ENCODE peak calls at places on chromosomes 1 and 21, in nine cellular contexts. T is heart left ventricle, Q is brain microvascular endothelial cell, S is body of pancreas, O is colonic mucosa, J is choroid plexus epithelial cell, Z is heart right ventricle, X is dorsolateral prefrontal cortex, H is HFF-Myc. N is an unnamed sample.

GRCh38 chr21:15221799-15222386 is 157.1 kb upstream of the NRIP1 start:
- DNase-seq in T (peak; percentile 41), Q (peak; percentile 53), S (peak; percentile 60), O (no peak), J (peak; percentile 68), Z (peak; percentile 68), X (no peak), H (peak; percentile 4), N (no peak)

GRCh38 chr1:114559356-114559755 is 22.1 kb downstream of the BCAS2 start:
- DNase-seq in T (no peak), Q (no peak), S (no peak), O (no peak), J (no peak), Z (no peak), X (no peak), H (no peak), N (no peak)

GRCh38 chr21:38958940-38959685 is 153.4 kb downstream of the ETS2 start:
- DNase-seq in T (peak; percentile 34), Q (peak; percentile 32), S (peak; percentile 58), O (peak; percentile 62), J (peak; percentile 78), Z (peak; percentile 47), X (no peak), H (no peak), N (no peak)

GRCh38 chr1:228920791-228921190 is 185.5 kb downstream of the RHOU start:
- DNase-seq in T (no peak), Q (no peak), S (no peak), O (no peak), J (peak; percentile 63), Z (no peak), X (no peak), H (no peak), N (no peak)

GRCh38 chr1:180157576-180158057 is 2.9 kb downstream of the QSOX1 start:
- DNase-seq in T (no peak), Q (no peak), S (peak; percentile 93), O (peak; percentile 69), J (no peak), Z (no peak), X (no peak), H (no peak), N (no peak)

GRCh38 chr1:41380979-41381690 is 19.9 kb downstream of the FOXO6 start:
- DNase-seq in T (peak; percentile 58), Q (no peak), S (peak; percentile 70), O (peak; percentile 38), J (no peak), Z (no peak), X (no peak), H (no peak), N (no peak)

GRCh38 chr1:246815693-246816270 is 91.6 kb downstream of the SCCPDH start:
- DNase-seq in T (no peak), Q (no peak), S (no peak), O (no peak), J (no peak), Z (no peak), X (no peak), H (no peak), N (no peak)

GRCh38 chr21:36005879-36006400 is 54.4 kb downstream of the SETD4 start:
- DNase-seq in T (no peak), Q (no peak), S (no peak), O (no peak), J (no peak), Z (no peak), X (no peak), H (no peak), N (no peak)

GRCh38 chr1:174266991-174267612 is 107.8 kb downstream of the RABGAP1L start:
- DNase-seq in T (no peak), Q (no peak), S (no peak), O (no peak), J (no peak), Z (no peak), X (no peak), H (no peak), N (no peak)

GRCh38 chr1:174269932-174270651 is 110.8 kb downstream of the RABGAP1L start:
- DNase-seq in T (no peak), Q (no peak), S (no peak), O (no peak), J (no peak), Z (no peak), X (no peak), H (no peak), N (no peak)

GRCh38 chr1:174262747-174263241 is 103.5 kb downstream of the RABGAP1L start:
- DNase-seq in T (no peak), Q (peak; percentile 31), S (no peak), O (no peak), J (peak; percentile 83), Z (no peak), X (no peak), H (peak; percentile 41), N (peak; percentile 35)

GRCh38 chr1:174265273-174265672 is 106.0 kb downstream of the RABGAP1L start:
- DNase-seq in T (no peak), Q (no peak), S (no peak), O (no peak), J (no peak), Z (no peak), X (no peak), H (no peak), N (no peak)

DNA sequence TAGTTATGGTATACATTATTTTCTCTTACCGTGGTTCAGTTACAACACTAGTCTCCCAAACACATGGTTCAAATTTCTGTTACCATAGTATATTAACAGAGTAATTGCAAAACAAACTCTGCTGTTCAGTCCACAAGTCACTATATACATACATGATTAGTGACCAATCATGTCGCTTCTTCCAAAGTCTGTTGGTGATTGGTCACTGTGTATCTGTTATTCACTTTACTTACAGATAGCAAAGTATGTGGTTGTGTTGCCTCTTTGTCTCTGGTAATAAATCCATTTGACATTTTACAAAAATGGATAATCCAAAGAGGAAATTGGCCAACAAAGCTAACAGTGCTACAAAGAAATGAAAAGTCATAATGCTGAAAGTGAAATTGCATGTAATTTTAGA is 107.2 kb downstream of the RABGAP1L start:
- DNase-seq in T (no peak), Q (no peak), S (no peak), O (no peak), J (peak; percentile 4), Z (no peak), X (no peak), H (no peak), N (no peak)
- TF ChIP-seq CTCF in T (no peak), Q (no peak), S (no peak), O (no peak), J (no peak), Z (no peak), X (no peak), H (no peak), N (no peak)

GRCh38 chr1:68051475-68051874 is 1.0 kb upstream of the DIRAS3 start:
- DNase-seq in T (peak; percentile 54), Q (peak; percentile 67), S (peak; percentile 79), O (peak; percentile 26), J (peak; percentile 83), Z (peak; percentile 45), X (no peak), H (peak; percentile 26), N (no peak)
- TF ChIP-seq CTCF in T (peak; percentile 6), Q (peak; percentile 80), S (peak; percentile 65), O (no peak), J (peak; percentile 80), Z (no peak), X (no peak), H (peak; percentile 33), N (no peak)

GRCh38 chr1:156619582-156619955 is 354 bp downstream of the HAPLN2 start:
- DNase-seq in T (no peak), Q (no peak), S (no peak), O (no peak), J (no peak), Z (no peak), X (no peak), H (no peak), N (no peak)

GRCh38 chr1:156616463-156616862 is 2.8 kb upstream of the HAPLN2 start:
- DNase-seq in T (peak; percentile 63), Q (peak; percentile 60), S (peak; percentile 30), O (no peak), J (peak; percentile 73), Z (peak; percentile 76), X (peak; percentile 85), H (no peak), N (no peak)

GRCh38 chr1:156615946-156616345 is 3.3 kb upstream of the HAPLN2 start:
- DNase-seq in T (no peak), Q (no peak), S (no peak), O (no peak), J (no peak), Z (no peak), X (no peak), H (no peak), N (no peak)

GRCh38 chr1:156622581-156623297 is 3.5 kb downstream of the HAPLN2 start:
- DNase-seq in T (no peak), Q (no peak), S (no peak), O (no peak), J (no peak), Z (no peak), X (no peak), H (no peak), N (no peak)

DNA sequence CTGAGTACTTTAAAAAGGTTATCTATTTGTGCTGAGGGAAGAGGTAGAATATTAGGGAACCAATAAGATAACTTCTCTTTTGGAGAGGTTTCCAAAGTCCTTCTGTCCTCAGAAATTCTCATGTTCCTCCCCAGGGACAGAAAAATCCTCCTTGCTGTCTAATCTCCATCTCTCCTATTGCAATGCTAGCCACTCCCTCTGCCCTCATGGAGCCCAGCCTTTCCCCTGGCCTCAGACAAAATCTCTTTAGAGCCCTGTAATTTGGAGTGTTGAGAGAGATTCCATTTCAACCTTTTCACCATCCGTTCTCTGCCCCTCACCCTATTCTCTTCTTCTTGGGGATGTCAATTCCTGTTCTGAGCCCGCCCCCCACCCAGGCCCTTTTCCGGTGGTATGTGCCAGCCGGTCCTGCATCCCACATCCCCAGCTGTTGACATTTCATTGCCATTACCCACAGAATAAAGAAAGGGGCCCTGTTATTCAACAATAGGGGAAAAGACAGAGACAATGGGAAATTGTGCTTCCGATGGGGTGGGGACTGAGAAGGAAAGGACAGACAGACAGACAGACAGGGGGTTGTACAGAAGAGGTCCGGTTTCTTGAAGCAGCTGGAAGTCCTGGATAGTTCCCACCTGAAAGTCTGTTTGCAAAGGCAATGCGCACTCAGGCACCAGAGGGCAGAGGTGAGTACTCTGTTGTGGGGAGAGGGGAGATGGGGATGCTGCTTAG is at the start of gene HAPLN2:
- DNase-seq in T (no peak), Q (no peak), S (peak; percentile 33), O (no peak), J (peak; percentile 30), Z (no peak), X (no peak), H (no peak), N (no peak)
- TF ChIP-seq CTCF in T (no peak), Q (peak; percentile 68), S (peak; percentile 52), O (no peak), J (peak; percentile 60), Z (no peak), X (peak; percentile 52), H (peak; percentile 57), N (peak; percentile 83)

GRCh38 chr1:37952738-37953137 is 5.9 kb upstream of the INPP5B start:
- DNase-seq in T (no peak), Q (no peak), S (no peak), O (no peak), J (no peak), Z (no peak), X (no peak), H (no peak), N (no peak)

GRCh38 chr1:37951783-37952624 is 5.2 kb upstream of the INPP5B start:
- DNase-seq in T (no peak), Q (no peak), S (no peak), O (no peak), J (no peak), Z (no peak), X (no peak), H (no peak), N (no peak)

GRCh38 chr1:37958690-37959089 is 11.8 kb upstream of the INPP5B start:
- DNase-seq in T (no peak), Q (peak; percentile 82), S (no peak), O (no peak), J (peak; percentile 89), Z (no peak), X (no peak), H (no peak), N (no peak)

GRCh38 chr1:37951041-37951782 is 4.4 kb upstream of the INPP5B start:
- DNase-seq in T (no peak), Q (no peak), S (no peak), O (no peak), J (no peak), Z (no peak), X (no peak), H (no peak), N (no peak)

DNA sequence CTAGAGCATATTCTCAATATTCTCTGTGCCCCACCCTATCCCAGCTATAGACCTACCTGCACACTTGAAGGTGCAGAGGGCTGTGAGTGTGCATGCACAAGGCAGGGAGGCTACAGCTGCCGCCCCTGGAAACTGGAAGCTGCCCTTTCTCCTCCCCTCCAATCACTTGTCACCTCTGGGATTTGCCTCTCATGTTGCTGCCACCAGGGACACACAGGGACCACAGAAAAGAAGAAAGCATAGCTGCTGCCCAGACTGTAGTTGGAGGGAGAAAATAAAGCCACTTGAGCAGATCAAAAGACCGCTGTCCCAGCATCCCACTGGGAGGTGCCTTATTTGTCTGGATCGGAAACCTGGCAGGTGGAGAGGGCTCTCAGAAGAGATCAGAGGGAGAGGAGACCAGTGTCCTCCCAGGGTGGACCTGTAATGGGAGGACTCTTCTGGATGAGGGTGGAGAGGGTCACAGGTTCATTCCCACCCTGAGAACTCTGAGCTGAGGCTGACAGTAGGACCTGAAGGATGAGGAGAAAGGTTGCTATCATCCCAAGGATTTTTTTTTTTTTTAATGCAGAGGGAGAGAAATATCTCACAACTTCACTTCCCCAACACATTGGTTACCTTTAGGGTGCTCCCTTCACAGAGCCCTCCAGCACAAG is 7.6 kb upstream of the INPP5B start:
- DNase-seq in T (no peak), Q (no peak), S (no peak), O (no peak), J (no peak), Z (no peak), X (no peak), H (no peak), N (no peak)
- TF ChIP-seq CTCF in T (no peak), Q (peak; percentile 9), S (no peak), O (no peak), J (no peak), Z (no peak), X (no peak), H (no peak), N (no peak)

N was measured in Panc1.